ENCODE peak calls at places on chromosome X, in four cellular contexts. Y is HepG2, I is GM12878, X is K562. K is an unnamed sample.

GRCh38 chrX:44748014-44748413 is 95.8 kb upstream of the DUSP21 start:
- DNase-seq in X (no peak), Y (no peak), I (no peak), K (no peak)

GRCh38 chrX:1411331-1411730 is 19.4 kb upstream of the SLC25A6 start:
- DNase-seq in Y (no peak), X (no peak), I (no peak), K (no peak)

GRCh38 chrX:81377329-81377728 is 175.4 kb downstream of the SH3BGRL start:
- DNase-seq in Y (peak; percentile 0), X (peak; percentile 5), I (no peak), K (no peak)

GRCh38 chrX:78625292-78625909 is 33.7 kb downstream of the RTL3 start:
- DNase-seq in X (no peak), I (no peak), Y (no peak), K (no peak)

GRCh38 chrX:106278951-106279350 is 110.8 kb downstream of the PWWP3B start:
- DNase-seq in I (no peak), X (no peak), Y (no peak), K (no peak)

GRCh38 chrX:150940844-150941495 is 42.2 kb upstream of the HMGB3 start:
- DNase-seq in Y (no peak), X (peak; percentile 11), I (no peak), K (no peak)

GRCh38 chrX:1421433-1422134 is 29.7 kb upstream of the SLC25A6 start:
- DNase-seq in Y (no peak), X (no peak), I (no peak), K (no peak)

GRCh38 chrX:135737361-135738071 is 24.1 kb downstream of the CT45A1 start:
- DNase-seq in X (no peak), Y (no peak), I (no peak), K (no peak)

GRCh38 chrX:74535211-74535621 is 79.2 kb downstream of the RLIM start:
- DNase-seq in I (no peak), Y (peak; percentile 16), X (peak; percentile 9), K (peak; percentile 10)

GRCh38 chrX:111164728-111165127 is 68.7 kb downstream of the PAK3 start:
- DNase-seq in I (no peak), X (peak; percentile 3), Y (no peak), K (no peak)

GRCh38 chrX:10769165-10769564 is 148.8 kb upstream of the MID1 start:
- DNase-seq in X (peak; percentile 5), Y (no peak), I (no peak), K (no peak)

GRCh38 chrX:28010875-28011274 is 29.6 kb upstream of the DCAF8L1 start:
- DNase-seq in X (no peak), I (no peak), Y (no peak), K (no peak)

GRCh38 chrX:108029928-108030711 is 14.7 kb upstream of the VSIG1 start:
- DNase-seq in Y (no peak), X (no peak), I (no peak), K (no peak)

GRCh38 chrX:14508025-14508690 is 21.2 kb upstream of the GLRA2 start:
- DNase-seq in I (no peak), Y (no peak), X (no peak), K (no peak)

GRCh38 chrX:120350458-120351138 is 11.3 kb upstream of the ATP1B4 start:
- DNase-seq in I (no peak), X (no peak), Y (no peak), K (no peak)

GRCh38 chrX:25600776-25601175 is 537.4 kb upstream of the MAGEB18 start:
- DNase-seq in X (no peak), I (no peak), Y (no peak), K (no peak)

GRCh38 chrX:12894074-12894691 is 12.2 kb upstream of the TLR8 start:
- DNase-seq in I (no peak), X (peak; percentile 27), Y (peak; percentile 28), K (peak; percentile 29)

GRCh38 chrX:3713225-3713936 is at the start of gene PRKX:
- DNase-seq in Y (no peak), X (peak; percentile 83), I (peak; percentile 13), K (peak; percentile 55)

GRCh38 chrX:116781926-116782325 is 319.1 kb upstream of the CT83 start:
- DNase-seq in I (no peak), Y (no peak), X (no peak), K (no peak)

GRCh38 chrX:51144828-51145442 is 187.7 kb upstream of the NUDT10 start:
- DNase-seq in X (peak; percentile 32), I (peak; percentile 1), Y (peak; percentile 16), K (no peak)

GRCh38 chrX:29044802-29045201 is 457.6 kb downstream of the IL1RAPL1 start:
- DNase-seq in I (no peak), X (no peak), Y (no peak), K (no peak)

GRCh38 chrX:109830704-109831206 is 97.7 kb upstream of the ACSL4 start:
- DNase-seq in I (no peak), Y (peak; percentile 93), X (no peak), K (no peak)

GRCh38 chrX:21989415-21989814 is 42.7 kb upstream of the PHEX start:
- DNase-seq in X (no peak), Y (no peak), I (peak; percentile 27), K (peak; percentile 11)

GRCh38 chrX:133794151-133794550 is 191.2 kb downstream of the GPC3 start:
- DNase-seq in X (no peak), I (no peak), Y (no peak), K (no peak)

GRCh38 chrX:123450217-123450616 is 266.1 kb downstream of the GRIA3 start:
- DNase-seq in I (no peak), Y (peak; percentile 3), X (peak; percentile 8), K (no peak)

GRCh38 chrX:20116575-20117240 is at the start of gene MAP7D2:
- DNase-seq in I (no peak), X (no peak), Y (peak; percentile 2), K (peak; percentile 7)

GRCh38 chrX:112851161-112851779 is 10.6 kb upstream of the AMOT start:
- DNase-seq in X (no peak), I (peak; percentile 82), Y (no peak), K (no peak)

GRCh38 chrX:53253293-53254020 is 27.9 kb downstream of the IQSEC2 start:
- DNase-seq in I (no peak), Y (no peak), X (no peak), K (no peak)

GRCh38 chrX:41759817-41760216 is 35.8 kb downstream of the GPR82 start:
- DNase-seq in Y (peak; percentile 4), X (peak; percentile 6), I (no peak), K (peak; percentile 34)

GRCh38 chrX:3651272-3651671 is 62.2 kb downstream of the PRKX start:
- DNase-seq in I (no peak), X (no peak), Y (no peak), K (no peak)

GRCh38 chrX:123219916-123220315 is 35.8 kb downstream of the GRIA3 start:
- DNase-seq in Y (peak; percentile 11), I (no peak), X (no peak), K (no peak)

GRCh38 chrX:104428231-104428630 is 137.8 kb upstream of the IL1RAPL2 start:
- DNase-seq in Y (no peak), I (no peak), X (no peak), K (no peak)

GRCh38 chrX:40755291-40756249 is 20.2 kb upstream of the MED14 start:
- DNase-seq in Y (no peak), I (no peak), X (no peak), K (no peak)

GRCh38 chrX:56975611-56976010 is 19.7 kb downstream of the SPIN3 start:
- DNase-seq in Y (no peak), I (no peak), X (no peak), K (no peak)

GRCh38 chrX:48831136-48831908 is 4.1 kb downstream of the PCSK1N start:
- DNase-seq in I (no peak), Y (no peak), X (no peak), K (no peak)

GRCh38 chrX:48833531-48834138 is 1.8 kb downstream of the PCSK1N start:
- DNase-seq in Y (peak; percentile 10), X (no peak), I (no peak), K (no peak)

GRCh38 chrX:48834383-48834709 is 1.1 kb downstream of the PCSK1N start:
- DNase-seq in X (no peak), Y (no peak), I (no peak), K (no peak)

GRCh38 chrX:48831909-48832291 is 3.5 kb downstream of the PCSK1N start:
- DNase-seq in I (no peak), Y (no peak), X (no peak), K (no peak)

DNA sequence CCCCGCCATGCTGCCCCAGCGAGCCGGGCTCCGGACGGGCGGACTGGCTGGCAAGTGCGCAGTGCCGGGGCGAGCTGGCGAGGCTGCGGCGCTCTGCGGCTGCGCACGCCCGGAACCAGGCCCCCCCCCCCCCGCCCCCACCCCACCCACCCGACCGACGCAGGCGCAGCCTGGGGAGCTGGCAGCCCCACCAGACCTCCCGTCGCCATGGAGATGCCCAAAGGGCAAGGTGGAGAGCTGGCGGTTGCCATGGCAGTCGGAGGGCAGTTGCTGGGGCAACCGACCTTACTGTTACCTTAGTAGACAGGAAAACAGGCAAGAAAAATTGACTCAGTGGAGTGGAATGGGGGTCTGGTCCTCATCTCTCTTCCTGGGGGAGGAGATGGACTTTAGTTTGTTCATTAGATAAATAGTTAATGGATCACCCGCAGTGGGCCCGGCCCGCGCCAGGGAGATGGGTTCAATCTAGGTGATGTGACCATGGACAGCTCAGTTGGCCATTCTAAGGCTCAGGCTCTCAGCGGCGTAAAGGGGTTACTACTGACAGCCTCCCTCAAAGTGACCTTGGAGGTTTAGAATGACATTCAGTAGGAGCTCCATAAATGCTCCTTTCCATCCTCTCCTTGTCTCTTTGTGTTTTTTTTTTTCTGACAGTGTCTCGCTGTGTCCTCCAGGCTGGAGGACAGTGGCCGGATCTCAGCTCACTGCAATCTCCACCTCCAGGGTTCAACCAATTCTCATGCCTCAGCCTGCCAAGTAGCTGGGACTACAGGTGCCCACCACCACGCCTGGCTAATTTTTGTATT is at the start of gene PCSK1N:
- DNase-seq in X (no peak), Y (peak; percentile 88), I (no peak), K (no peak)
- TF ChIP-seq REST in X (no peak), Y (peak; percentile 87), I (no peak), K (peak; percentile 61)

DNA sequence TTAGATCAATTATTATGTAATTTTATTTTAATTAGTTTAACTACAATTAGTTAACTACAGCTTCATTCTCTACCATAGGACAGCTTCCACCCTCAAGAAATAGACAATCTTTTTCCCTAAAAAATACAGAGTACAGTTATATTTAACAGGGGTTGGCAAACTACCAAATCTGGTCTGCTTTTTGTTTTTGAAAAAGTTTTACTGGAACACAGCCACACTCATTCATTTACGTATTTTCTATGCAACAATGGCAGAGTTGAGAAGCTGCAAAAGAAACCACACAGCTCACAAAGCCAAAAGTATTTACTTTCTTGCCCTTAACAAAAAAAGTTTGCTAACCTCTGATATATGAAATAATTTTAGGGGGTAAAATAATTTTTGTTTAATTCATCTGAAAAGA is 25.3 kb downstream of the TMEM47 start:
- DNase-seq in Y (no peak), I (no peak), X (no peak), K (no peak)
- TF ChIP-seq GABPA in Y (no peak), I (no peak), X (no peak), K (no peak)

GRCh38 chrX:149628768-149629167 is 2.8 kb downstream of the TMEM185A start:
- DNase-seq in Y (peak; percentile 55), I (no peak), X (no peak), K (no peak)
- H3K4me3 ChIP-seq in Y (no peak overlapping the region), I (no peak overlapping the region), X (no peak overlapping the region), K (no peak overlapping the region)

GRCh38 chrX:49184294-49185061 is 1.7 kb downstream of the PRICKLE3 start:
- DNase-seq in I (no peak), Y (no peak), X (peak; percentile 80), K (no peak)

GRCh38 chrX:49186125-49187027 is at the start of gene PRICKLE3:
- DNase-seq in Y (peak; percentile 61), X (peak; percentile 74), I (no peak), K (peak; percentile 79)

GRCh38 chrX:49187028-49187394 is 838 bp upstream of the PRICKLE3 start:
- DNase-seq in X (no peak), Y (no peak), I (no peak), K (no peak)

GRCh38 chrX:49183701-49184281 is 2.4 kb downstream of the PRICKLE3 start:
- DNase-seq in Y (no peak), X (no peak), I (no peak), K (no peak)

GRCh38 chrX:49185062-49185394 is 1.1 kb downstream of the PRICKLE3 start:
- DNase-seq in Y (no peak), X (no peak), I (no peak), K (no peak)
- TF ChIP-seq REST in Y (no peak), X (no peak), I (no peak), K (no peak)